ENCODE peak calls at places on chromosomes 3 and 15, in nine cellular contexts. L, M, E, H, P, B, I, U and F are unnamed samples.

GRCh38 chr3:171967137-171967783 is 72.1 kb upstream of the FNDC3B start:
- DNase-seq in L (peak), M (no peak), E (no peak), H (peak), P (no peak), B (no peak), I (peak), U (peak), F (peak)

GRCh38 chr3:194691481-194692281 is 6.0 kb downstream of the FAM43A start:
- DNase-seq in L (no peak), M (peak), E (no peak), H (no peak), P (peak), B (no peak), I (no peak), U (no peak), F (no peak)

GRCh38 chr15:38005949-38006800 is 71.7 kb downstream of the TMCO5A start:
- DNase-seq in L (no peak), M (peak), E (no peak), H (no peak), P (no peak), B (no peak), I (no peak), U (peak), F (no peak)

GRCh38 chr3:8768364-8769087 is 887 bp downstream of the OXTR start:
- DNase-seq in L (no peak), M (peak), E (no peak), H (peak), P (peak), B (no peak), I (peak), U (peak), F (peak)

GRCh38 chr3:118818386-118818785 is 216.3 kb downstream of the IGSF11 start:
- DNase-seq in L (no peak), M (no peak), E (no peak), H (peak), P (no peak), B (no peak), I (peak), U (peak), F (peak)

GRCh38 chr3:87810427-87810826 is 248.4 kb downstream of the CGGBP1 start:
- DNase-seq in L (no peak), M (no peak), E (no peak), H (no peak), P (no peak), B (no peak), I (no peak), U (no peak), F (peak)

GRCh38 chr15:40306908-40307307 is 827 bp downstream of the PLCB2 start:
- DNase-seq in L (peak), M (no peak), E (no peak), H (no peak), P (no peak), B (no peak), I (no peak), U (no peak), F (no peak)

GRCh38 chr3:136860541-136860940 is 1.5 kb upstream of the NCK1 start:
- DNase-seq in L (peak), M (peak), E (no peak), H (no peak), P (no peak), B (no peak), I (no peak), U (peak), F (no peak)

GRCh38 chr15:56168394-56168793 is 75.3 kb downstream of the RFX7 start:
- DNase-seq in L (no peak), M (no peak), E (no peak), H (no peak), P (no peak), B (no peak), I (no peak), U (peak), F (peak)

GRCh38 chr3:159472611-159473010 is 516.0 kb upstream of the IL12A start:
- DNase-seq in L (no peak), M (no peak), E (no peak), H (no peak), P (no peak), B (no peak), I (no peak), U (no peak), F (peak)

GRCh38 chr15:41944313-41944940 is 27.9 kb downstream of the EHD4 start:
- DNase-seq in L (no peak), M (peak), E (no peak), H (peak), P (no peak), B (no peak), I (peak), U (peak), F (peak)

GRCh38 chr3:16448691-16449090 is 64.8 kb downstream of the RFTN1 start:
- DNase-seq in L (peak), M (peak), E (no peak), H (peak), P (no peak), B (peak), I (peak), U (peak), F (peak)